ENCODE peak calls at places on chromosomes 11 and 22, in eight cellular contexts. Z is HT1080, L is NCI-H1417, O is B cell, P is keratinocyte, Q is T follicular helper cell, Y is KBM-7, U is Caki2. B is an unnamed sample.

GRCh38 chr22:37300551-37301017 is 18.3 kb downstream of the CYTH4 start:
- DNase-seq in Z (no peak), L (no peak), O (no peak), P (no peak), Q (peak; percentile 25), Y (peak; percentile 94), U (no peak), B (no peak)

GRCh38 chr22:17570851-17571631 is 7.7 kb downstream of the SLC25A18 start:
- DNase-seq in Z (no peak), L (no peak), O (no peak), P (no peak), Q (no peak), Y (no peak), U (no peak), B (no peak)

GRCh38 chr11:43756575-43756974 is 76.0 kb downstream of the HSD17B12 start:
- DNase-seq in Z (peak; percentile 7), L (no peak), O (no peak), P (no peak), Q (no peak), Y (no peak), U (no peak), B (no peak)

GRCh38 chr11:99739464-99740089 is 718.8 kb downstream of the CNTN5 start:
- DNase-seq in Z (peak; percentile 54), L (peak; percentile 23), O (no peak), P (no peak), Q (no peak), Y (peak; percentile 76), U (peak; percentile 27), B (peak; percentile 28)

GRCh38 chr11:134266841-134267251 is 9.3 kb upstream of the GLB1L3 start:
- DNase-seq in Z (peak; percentile 86), L (no peak), O (no peak), P (peak; percentile 90), Q (no peak), Y (peak; percentile 76), U (no peak), B (peak; percentile 85)

GRCh38 chr22:31144223-31144622 is 3.9 kb upstream of the PLA2G3 start:
- DNase-seq in Z (peak; percentile 37), L (no peak), O (no peak), P (no peak), Q (no peak), Y (no peak), U (no peak), B (peak; percentile 47)

GRCh38 chr22:30667486-30668305 is at the start of gene DUSP18:
- DNase-seq in Z (peak; percentile 95), L (peak; percentile 88), O (peak; percentile 93), P (peak; percentile 61), Q (peak; percentile 90), Y (peak; percentile 94), U (peak; percentile 94), B (peak; percentile 89)

GRCh38 chr11:73652046-73652730 is 5.8 kb downstream of the PLEKHB1 start:
- DNase-seq in Z (peak; percentile 79), L (no peak), O (no peak), P (no peak), Q (no peak), Y (no peak), U (no peak), B (peak; percentile 97)

B was measured in SW480.